ENCODE peak calls at places on chromosome 2, in six cellular contexts. N, H, C, A, O and S are unnamed samples.

GRCh38 chr2:122451697-122452096 is 696.2 kb downstream of the TSN start:
- DNase-seq in O (no peak), C (no peak), N (no peak), A (no peak), H (no peak), S (no peak)

GRCh38 chr2:231197741-231198290 is 615 bp upstream of the ARMC9 start:
- DNase-seq in C (no peak), O (no peak), A (no peak), N (no peak), H (no peak), S (no peak)

GRCh38 chr2:177476897-177477296 is 84.3 kb downstream of the AGPS start:
- DNase-seq in O (no peak), A (no peak), C (no peak), H (no peak), N (no peak), S (no peak)

GRCh38 chr2:241569831-241570281 is 11.3 kb downstream of the BOK start:
- DNase-seq in H (no peak), C (no peak), O (no peak), A (no peak), N (no peak), S (no peak)

GRCh38 chr2:112700004-112700667 is 20.7 kb upstream of the NT5DC4 start:
- DNase-seq in O (no peak), N (no peak), H (no peak), A (no peak), C (no peak), S (no peak)

GRCh38 chr2:197310940-197311485 is 433 bp upstream of the ANKRD44 start:
- DNase-seq in N (no peak), C (no peak), A (no peak), O (no peak), H (no peak), S (no peak)

GRCh38 chr2:226797989-226798421 is 1.6 kb downstream of the IRS1 start:
- DNase-seq in A (no peak), C (no peak), N (no peak), O (no peak), H (no peak), S (no peak)

GRCh38 chr2:239275871-239276812 is 124.7 kb downstream of the HDAC4 start:
- DNase-seq in O (no peak), A (no peak), H (peak; percentile 39), N (no peak), C (no peak), S (no peak)

GRCh38 chr2:218125626-218126080 is at the start of gene CXCR2:
- DNase-seq in C (no peak), O (no peak), N (no peak), A (no peak), H (no peak), S (no peak)

GRCh38 chr2:216693414-216694100 is 1.8 kb downstream of the IGFBP5 start:
- DNase-seq in H (no peak), O (no peak), A (no peak), N (no peak), C (no peak), S (no peak)

GRCh38 chr2:60565472-60565871 is 12.0 kb upstream of the BCL11A start:
- DNase-seq in A (no peak), C (no peak), O (peak; percentile 15), N (no peak), H (no peak), S (no peak)

GRCh38 chr2:9203006-9203405 is 3.6 kb upstream of the ASAP2 start:
- DNase-seq in C (no peak), A (no peak), O (no peak), N (no peak), H (no peak), S (no peak)

GRCh38 chr2:37795938-37796337 is 124.5 kb upstream of the CDC42EP3 start:
- DNase-seq in H (no peak), C (no peak), A (no peak), N (no peak), O (no peak), S (no peak)

GRCh38 chr2:48531141-48531648 is 1.2 kb downstream of the STON1 start:
- DNase-seq in A (no peak), H (no peak), O (peak; percentile 32), N (no peak), C (no peak), S (no peak)

GRCh38 chr2:195450537-195451113 is 206.4 kb upstream of the SLC39A10 start:
- DNase-seq in A (no peak), O (no peak), H (no peak), C (no peak), N (no peak), S (no peak)

GRCh38 chr2:170820647-170821630 is 4.3 kb downstream of the GAD1 start:
- DNase-seq in O (no peak), C (no peak), A (peak; percentile 59), H (peak; percentile 47), N (no peak), S (peak; percentile 32)

GRCh38 chr2:128642801-128643200 is 324.1 kb upstream of the HS6ST1 start:
- DNase-seq in A (no peak), C (no peak), N (no peak), O (no peak), H (no peak), S (no peak)

GRCh38 chr2:21754164-21754788 is 630.5 kb downstream of the TDRD15 start:
- DNase-seq in C (no peak), H (no peak), N (no peak), O (peak; percentile 10), A (no peak), S (no peak)

GRCh38 chr2:54722641-54723299 is 692 bp upstream of the EML6 start:
- DNase-seq in N (no peak), O (no peak), H (no peak), A (no peak), C (no peak), S (no peak)

GRCh38 chr2:137977790-137978189 is 13.5 kb downstream of the HNMT start:
- DNase-seq in H (no peak), A (no peak), C (no peak), O (no peak), N (no peak), S (no peak)

GRCh38 chr2:113876503-113877387 is 13.1 kb upstream of the ACTR3 start:
- DNase-seq in H (no peak), A (no peak), C (no peak), O (peak; percentile 98), N (no peak), S (no peak)

GRCh38 chr2:65367517-65367916 is 64.9 kb downstream of the SPRED2 start:
- DNase-seq in C (no peak), N (no peak), O (no peak), A (no peak), H (no peak), S (no peak)

GRCh38 chr2:121911036-121911435 is 155.6 kb downstream of the TSN start:
- DNase-seq in N (no peak), C (no peak), A (no peak), H (no peak), O (no peak), S (no peak)

GRCh38 chr2:228545749-228546148 is 364.3 kb upstream of the SPHKAP start:
- DNase-seq in N (no peak), O (no peak), C (no peak), H (no peak), A (no peak), S (no peak)

GRCh38 chr2:64838817-64839216 is 150.4 kb upstream of the SLC1A4 start:
- DNase-seq in N (no peak), H (no peak), A (no peak), C (no peak), O (no peak), S (no peak)

GRCh38 chr2:74700643-74701377 is 46.8 kb downstream of the SEMA4F start:
- DNase-seq in O (no peak), A (no peak), N (peak; percentile 11), C (no peak), H (no peak), S (no peak)

GRCh38 chr2:223868005-223868404 is 30.6 kb upstream of the AP1S3 start:
- DNase-seq in C (no peak), O (no peak), A (no peak), H (no peak), N (no peak), S (no peak)

GRCh38 chr2:152650768-152651371 is 66.4 kb downstream of the PRPF40A start:
- DNase-seq in C (no peak), H (no peak), O (no peak), N (no peak), A (no peak), S (no peak)
- TF ChIP-seq TAF1 in C (no peak), H (no peak), O (no peak), N (no peak), A (no peak), S (no peak)

DNA sequence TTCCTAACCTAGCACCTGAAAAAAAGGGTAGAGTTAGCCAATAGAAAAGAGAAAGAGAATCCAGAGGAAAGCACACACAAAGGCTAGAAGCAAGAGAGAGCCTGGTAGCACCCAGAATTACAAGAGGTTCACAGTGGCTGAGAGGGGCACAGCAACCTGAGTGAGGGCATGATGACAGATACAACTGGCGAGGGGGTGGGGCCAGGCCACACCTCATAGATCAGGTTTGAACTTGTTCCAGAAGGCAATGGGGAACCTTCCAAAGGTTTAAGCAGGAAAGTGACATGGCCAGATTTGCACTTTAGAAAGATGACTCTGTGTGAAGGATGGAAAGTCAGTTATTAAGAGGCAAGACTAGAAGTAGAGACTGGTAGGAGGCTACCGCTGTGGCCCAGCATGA is 148.0 kb downstream of the TTC32 start:
- DNase-seq in O (no peak), A (no peak), N (no peak), C (no peak), H (no peak), S (no peak)
- TF ChIP-seq POLR2AphosphoS5 in O (no peak), A (no peak), N (no peak), C (no peak), H (no peak), S (no peak)

GRCh38 chr2:84963692-84964405 is 7.1 kb upstream of the KCMF1 start:
- DNase-seq in H (no peak), C (no peak), A (no peak), O (peak; percentile 99), N (no peak), S (no peak)

GRCh38 chr2:84963323-84963691 is 7.7 kb upstream of the KCMF1 start:
- DNase-seq in A (no peak), C (no peak), N (no peak), O (no peak), H (no peak), S (no peak)

GRCh38 chr2:84964406-84965191 is 6.4 kb upstream of the KCMF1 start:
- DNase-seq in A (no peak), N (no peak), O (no peak), C (no peak), H (no peak), S (no peak)

GRCh38 chr2:84965192-84965516 is 5.8 kb upstream of the KCMF1 start:
- DNase-seq in A (no peak), O (no peak), C (no peak), N (no peak), H (no peak), S (no peak)

DNA sequence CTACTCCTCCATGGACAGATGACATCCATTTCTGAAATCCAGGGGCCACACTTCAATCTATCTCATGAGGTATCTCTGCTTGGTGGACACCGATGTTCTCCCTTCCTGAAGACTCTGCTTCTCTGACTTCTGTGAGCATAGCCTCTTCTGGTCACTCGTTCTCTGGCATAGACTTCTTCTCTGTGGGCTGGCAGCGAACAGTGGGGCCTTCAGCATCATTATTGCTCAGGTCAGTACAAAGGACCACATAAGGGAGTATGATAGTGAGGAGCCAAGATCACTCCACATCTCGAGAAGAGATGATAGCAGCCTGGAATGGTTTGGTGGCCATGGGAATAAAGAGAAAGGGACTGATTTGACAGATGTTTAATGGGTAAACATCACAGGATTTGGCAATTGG is 8.0 kb upstream of the KCMF1 start:
- DNase-seq in C (no peak), N (no peak), O (no peak), H (no peak), A (no peak), S (no peak)
- TF ChIP-seq POLR2A in C (no peak), N (no peak), O (no peak), H (no peak), A (no peak), S (no peak)

GRCh38 chr2:174223359-174223758 is 25.0 kb downstream of the OLA1 start:
- DNase-seq in C (no peak), N (no peak), O (no peak), H (no peak), A (no peak), S (no peak)
- TF ChIP-seq TAF1 in C (no peak), N (no peak), O (no peak), H (no peak), A (no peak), S (no peak)